ENCODE peak calls at places on chromosomes 13 and 19, in eight cellular contexts. F is foreskin keratinocyte; T is omental fat pad; Y is left lobe of liver; U is stimulated activated naive CD8-positive, alpha-beta T cell treated with anti-CD3 and anti-CD28 coated beads, Interleukin-15, amount 100 ng/mL, for 72 hours; L is A549; Z is mucosa of descending colon; O is right cardiac atrium. D is an unnamed sample.

GRCh38 chr13:49021953-49022352 is 46.2 kb downstream of the FNDC3A start:
- ATAC-seq in F (no peak), T (no peak), Y (no peak), U (no peak), L (no peak), Z (no peak), O (no peak), D (no peak)

GRCh38 chr19:36103842-36104552 is 6.9 kb upstream of the OVOL3 start:
- ATAC-seq in F (peak), T (no peak), Y (no peak), U (no peak), L (peak), Z (no peak), O (no peak), D (peak)

GRCh38 chr19:51377422-51377821 is 5.0 kb upstream of the NKG7 start:
- ATAC-seq in F (no peak), T (no peak), Y (no peak), U (no peak), L (no peak), Z (no peak), O (no peak), D (no peak)

GRCh38 chr13:93183302-93183701 is 43.3 kb upstream of the GPC6 start:
- ATAC-seq in F (no peak), T (no peak), Y (no peak), U (no peak), L (no peak), Z (no peak), O (no peak), D (no peak)

GRCh38 chr13:27293051-27293691 is 22.5 kb downstream of the RASL11A start:
- ATAC-seq in F (no peak), T (no peak), Y (no peak), U (no peak), L (no peak), Z (no peak), O (no peak), D (no peak)

GRCh38 chr13:111451402-111451801 is 131.0 kb downstream of the TEX29 start:
- ATAC-seq in F (no peak), T (no peak), Y (no peak), U (no peak), L (no peak), Z (no peak), O (no peak), D (no peak)

GRCh38 chr19:45450042-45450380 is 17.8 kb upstream of the FOSB start:
- ATAC-seq in F (no peak), T (no peak), Y (peak), U (peak), L (peak), Z (peak), O (peak), D (no peak)

GRCh38 chr13:44697058-44697457 is 120.9 kb upstream of the TSC22D1 start:
- ATAC-seq in F (no peak), T (no peak), Y (no peak), U (no peak), L (no peak), Z (no peak), O (no peak), D (no peak)

GRCh38 chr13:106151056-106151699 is 384.3 kb downstream of the EFNB2 start:
- ATAC-seq in F (peak), T (peak), Y (no peak), U (no peak), L (peak), Z (peak), O (no peak), D (peak)

GRCh38 chr13:111047326-111047725 is 67.8 kb upstream of the ARHGEF7 start:
- ATAC-seq in F (no peak), T (no peak), Y (no peak), U (no peak), L (no peak), Z (no peak), O (no peak), D (no peak)

GRCh38 chr19:14434543-14435319 is 1.6 kb downstream of the PKN1 start:
- ATAC-seq in F (peak), T (peak), Y (peak), U (peak), L (peak), Z (peak), O (peak), D (peak)

GRCh38 chr13:32159147-32159869 is 127.7 kb downstream of the FRY start:
- ATAC-seq in F (no peak), T (no peak), Y (no peak), U (no peak), L (no peak), Z (no peak), O (peak), D (no peak)

GRCh38 chr19:15954820-15955219 is 6.0 kb downstream of the OR10H4 start:
- ATAC-seq in F (no peak), T (no peak), Y (peak), U (no peak), L (no peak), Z (no peak), O (no peak), D (no peak)

GRCh38 chr13:29886446-29886845 is 36.0 kb upstream of the UBL3 start:
- ATAC-seq in F (no peak), T (no peak), Y (no peak), U (peak), L (no peak), Z (no peak), O (no peak), D (no peak)

GRCh38 chr13:40013554-40013953 is 358.1 kb downstream of the COG6 start:
- ATAC-seq in F (no peak), T (no peak), Y (peak), U (no peak), L (no peak), Z (no peak), O (no peak), D (no peak)

D was measured in esophagus mucosa.